ENCODE peak calls at places on chromosome 5, in five cellular contexts. A, K, O, I and C are unnamed samples.

GRCh38 chr5:52709171-52709925 is 78.4 kb upstream of the ITGA1 start:
- DNase-seq in A (no peak), K (no peak), O (no peak), I (no peak), C (no peak)

GRCh38 chr5:150706776-150707390 is 6.0 kb upstream of the RBM22 start:
- DNase-seq in A (no peak), K (no peak), O (no peak), I (no peak), C (no peak)

GRCh38 chr5:61993446-61994017 is 312.5 kb upstream of the KIF2A start:
- DNase-seq in A (no peak), K (no peak), O (no peak), I (no peak), C (no peak)

GRCh38 chr5:174328626-174329299 is 283.3 kb downstream of the NSG2 start:
- DNase-seq in A (no peak), K (no peak), O (no peak), I (no peak), C (no peak)

GRCh38 chr5:159047081-159047480 is 52.6 kb downstream of the EBF1 start:
- DNase-seq in A (no peak), K (no peak), O (no peak), I (no peak), C (no peak)

GRCh38 chr5:112238473-112238872 is 180.6 kb downstream of the EPB41L4A start:
- DNase-seq in A (no peak), K (no peak), O (no peak), I (no peak), C (no peak)

GRCh38 chr5:131994533-131995226 is 16.8 kb downstream of the ACSL6 start:
- DNase-seq in A (no peak), K (peak; percentile 38), O (no peak), I (no peak), C (no peak)

GRCh38 chr5:159965031-159965837 is 43.7 kb upstream of the TTC1 start:
- DNase-seq in A (peak; percentile 50), K (peak; percentile 70), O (peak; percentile 40), I (no peak), C (no peak)

GRCh38 chr5:55429221-55429620 is 105.5 kb downstream of the PLPP1 start:
- DNase-seq in A (no peak), K (no peak), O (no peak), I (no peak), C (no peak)
- H3K9me3 ChIP-seq in A (no peaks in the 10 kb centered on the region), K (no peaks in the 10 kb centered on the region), O (no peaks in the 10 kb centered on the region), I (no peaks in the 10 kb centered on the region), C (no peaks in the 10 kb centered on the region)

GRCh38 chr5:141431286-141431685 is 979 bp downstream of the PCDHGA12 start:
- DNase-seq in A (no peak), K (no peak), O (no peak), I (no peak), C (no peak)

GRCh38 chr5:141427783-141428426 is 2.4 kb upstream of the PCDHGA12 start:
- DNase-seq in A (no peak), K (no peak), O (no peak), I (no peak), C (no peak)

GRCh38 chr5:141434006-141434405 is 3.7 kb downstream of the PCDHGA12 start:
- DNase-seq in A (no peak), K (no peak), O (no peak), I (no peak), C (no peak)

DNA sequence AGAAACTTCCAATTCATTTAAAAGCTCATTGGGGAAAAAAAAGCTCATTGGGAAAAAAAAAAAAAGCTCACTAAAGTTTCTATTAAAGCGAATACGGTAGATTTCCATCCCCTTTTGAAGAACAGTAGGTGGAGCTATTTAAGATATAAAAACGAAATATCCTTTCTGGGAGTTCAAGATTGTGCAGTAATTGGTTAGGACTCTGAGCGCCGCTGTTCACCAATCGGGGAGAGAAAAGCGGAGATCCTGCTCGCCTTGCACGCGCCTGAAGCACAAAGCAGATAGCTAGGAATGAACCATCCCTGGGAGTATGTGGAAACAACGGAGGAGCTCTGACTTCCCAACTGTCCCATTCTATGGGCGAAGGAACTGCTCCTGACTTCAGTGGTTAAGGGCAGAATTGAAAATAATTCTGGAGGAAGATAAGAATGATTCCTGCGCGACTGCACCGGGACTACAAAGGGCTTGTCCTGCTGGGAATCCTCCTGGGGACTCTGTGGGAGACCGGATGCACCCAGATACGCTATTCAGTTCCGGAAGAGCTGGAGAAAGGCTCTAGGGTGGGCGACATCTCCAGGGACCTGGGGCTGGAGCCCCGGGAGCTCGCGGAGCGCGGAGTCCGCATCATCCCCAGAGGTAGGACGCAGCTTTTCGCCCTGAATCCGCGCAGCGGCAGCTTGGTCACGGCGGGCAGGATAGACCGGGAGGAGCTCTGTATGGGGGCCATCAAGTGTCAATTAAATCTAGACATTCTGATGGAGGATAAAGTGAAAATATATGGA is at the start of gene PCDHGA12:
- DNase-seq in A (peak; percentile 50), K (peak; percentile 82), O (no peak), I (no peak), C (no peak)
- H3K9me3 ChIP-seq in A (peaks cover 100% of the 10 kb centered on the region), K (peaks cover 10% of the 10 kb centered on the region), O (peaks cover 59% of the 10 kb centered on the region), I (peaks cover 16% of the 10 kb centered on the region), C (peaks cover 8% of the 10 kb centered on the region)

GRCh38 chr5:56305551-56305950 is 72.4 kb upstream of the ANKRD55 start:
- DNase-seq in A (no peak), K (no peak), O (no peak), I (no peak), C (no peak)

GRCh38 chr5:56305001-56305400 is 71.9 kb upstream of the ANKRD55 start:
- DNase-seq in A (no peak), K (no peak), O (no peak), I (no peak), C (no peak)

GRCh38 chr5:56302027-56302426 is 68.9 kb upstream of the ANKRD55 start:
- DNase-seq in A (no peak), K (no peak), O (no peak), I (no peak), C (no peak)

GRCh38 chr5:56301041-56301440 is 67.9 kb upstream of the ANKRD55 start:
- DNase-seq in A (no peak), K (no peak), O (no peak), I (no peak), C (no peak)

DNA sequence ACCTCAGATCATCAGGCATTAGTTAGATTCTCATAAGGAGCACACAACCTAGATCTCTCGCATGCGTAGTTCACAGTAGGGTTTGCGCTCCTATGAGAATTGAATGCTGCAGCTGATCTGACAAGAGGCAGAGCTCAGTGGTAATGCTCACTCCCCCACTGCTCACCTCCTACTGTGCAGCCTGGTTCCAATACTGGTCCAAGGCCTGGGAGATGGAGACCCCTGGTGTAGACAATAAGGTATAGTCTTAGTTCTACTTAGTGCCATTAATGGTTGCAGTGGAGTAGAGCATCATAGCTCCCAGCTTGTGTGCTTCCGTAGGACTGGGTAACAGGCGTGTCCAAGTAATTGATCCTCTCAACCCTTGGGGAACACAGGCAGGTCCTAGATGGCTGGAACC is 70.4 kb upstream of the ANKRD55 start:
- DNase-seq in A (no peak), K (no peak), O (no peak), I (no peak), C (no peak)
- H3K9me3 ChIP-seq in A (peaks cover 10% of the 10 kb centered on the region), K (no peaks in the 10 kb centered on the region), O (no peaks in the 10 kb centered on the region), I (no peaks in the 10 kb centered on the region), C (no peaks in the 10 kb centered on the region)

DNA sequence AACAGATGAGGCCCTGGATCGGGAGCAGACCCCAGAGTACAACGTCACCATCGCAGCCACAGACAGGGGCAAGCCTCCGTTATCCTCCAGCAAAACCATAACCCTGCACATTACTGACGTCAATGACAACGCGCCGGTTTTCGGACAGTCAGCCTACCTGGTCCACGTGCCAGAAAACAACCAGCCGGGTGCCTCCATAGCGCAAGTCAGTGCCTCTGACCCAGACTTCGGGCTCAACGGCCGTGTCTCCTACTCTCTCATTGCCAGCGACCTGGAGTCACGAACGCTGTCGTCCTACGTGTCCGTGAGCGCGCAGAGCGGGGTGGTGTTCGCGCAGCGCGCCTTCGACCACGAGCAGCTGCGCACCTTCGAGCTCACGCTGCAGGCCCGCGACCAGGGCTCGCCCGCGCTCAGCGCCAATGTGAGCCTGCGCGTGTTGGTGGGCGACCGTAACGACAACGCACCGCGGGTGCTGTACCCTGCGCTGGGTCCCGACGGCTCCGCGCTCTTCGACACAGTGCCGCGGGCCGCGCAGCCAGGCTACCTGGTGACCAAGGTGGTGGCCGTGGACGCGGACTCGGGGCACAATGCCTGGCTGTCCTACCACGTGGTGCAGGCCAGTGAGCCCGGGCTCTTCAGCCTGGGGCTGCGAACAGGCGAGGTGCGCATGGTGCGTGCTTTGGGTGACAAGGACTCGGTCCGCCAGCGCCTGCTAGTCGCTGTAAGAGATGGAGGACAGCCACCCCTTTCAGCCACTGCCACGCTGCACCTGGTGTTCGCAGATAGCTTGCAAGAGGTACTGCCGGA is 1.6 kb upstream of the PCDHGA11 start:
- DNase-seq in A (no peak), K (no peak), O (no peak), I (no peak), C (no peak)
- H3K9me3 ChIP-seq in A (peaks cover 99% of the 10 kb centered on the region), K (peaks cover 9% of the 10 kb centered on the region), O (peaks cover 50% of the 10 kb centered on the region), I (peaks cover 9% of the 10 kb centered on the region), C (peaks cover 9% of the 10 kb centered on the region)

GRCh38 chr5:72523960-72524582 is 16.9 kb upstream of the ZNF366 start:
- DNase-seq in A (no peak), K (no peak), O (no peak), I (no peak), C (no peak)
- H3K9me3 ChIP-seq in A (peaks cover 28% of the 10 kb centered on the region), K (no peaks in the 10 kb centered on the region), O (no peaks in the 10 kb centered on the region), I (no peaks in the 10 kb centered on the region), C (no peaks in the 10 kb centered on the region)